ENCODE peak calls at places on chromosomes 1 and 21, in seven cellular contexts. One of them, this sample, is unnamed. For H3K27me3, the result is how much of the 10 kb centered on the place peaks cover.

GRCh38 chr1:23251812-23252211 is 34.5 kb upstream of the HTR1D start:
- DNase-seq in upper lobe of right lung: no peak
- DNase-seq in BE2C: no peak
- DNase-seq in heart right ventricle: no peak
- DNase-seq in ascending aorta: no peak
- DNase-seq in K562: no peak
- DNase-seq in IMR-90: peak
- DNase-seq in this sample: no peak

GRCh38 chr1:179366093-179366800 is 476 bp downstream of the AXDND1 start:
- DNase-seq in upper lobe of right lung: no peak
- DNase-seq in BE2C: no peak
- DNase-seq in heart right ventricle: no peak
- DNase-seq in ascending aorta: no peak
- DNase-seq in K562: no peak
- DNase-seq in IMR-90: peak
- DNase-seq in this sample: no peak

GRCh38 chr1:111754964-111755320 is 759 bp upstream of the DDX20 start:
- DNase-seq in upper lobe of right lung: peak
- DNase-seq in BE2C: peak
- DNase-seq in heart right ventricle: peak
- DNase-seq in ascending aorta: no peak
- DNase-seq in K562: peak
- DNase-seq in IMR-90: peak
- DNase-seq in this sample: no peak

GRCh38 chr1:46772571-46772970 is 26.3 kb upstream of the CYP4B1 start:
- DNase-seq in upper lobe of right lung: no peak
- DNase-seq in BE2C: no peak
- DNase-seq in heart right ventricle: no peak
- DNase-seq in ascending aorta: no peak
- DNase-seq in K562: no peak
- DNase-seq in IMR-90: no peak
- DNase-seq in this sample: no peak

GRCh38 chr1:214496126-214496525 is 55.3 kb downstream of the PTPN14 start:
- DNase-seq in upper lobe of right lung: no peak
- DNase-seq in BE2C: no peak
- DNase-seq in heart right ventricle: no peak
- DNase-seq in ascending aorta: no peak
- DNase-seq in K562: no peak
- DNase-seq in IMR-90: no peak
- DNase-seq in this sample: no peak

GRCh38 chr1:169201084-169201619 is 94.7 kb downstream of the ATP1B1 start:
- DNase-seq in upper lobe of right lung: no peak
- DNase-seq in BE2C: no peak
- DNase-seq in heart right ventricle: no peak
- DNase-seq in ascending aorta: no peak
- DNase-seq in K562: no peak
- DNase-seq in IMR-90: peak
- DNase-seq in this sample: no peak

GRCh38 chr1:51237313-51237700 is 1.2 kb downstream of the RNF11 start:
- DNase-seq in upper lobe of right lung: no peak
- DNase-seq in BE2C: no peak
- DNase-seq in heart right ventricle: no peak
- DNase-seq in ascending aorta: no peak
- DNase-seq in K562: no peak
- DNase-seq in IMR-90: no peak
- DNase-seq in this sample: no peak

GRCh38 chr1:41496080-41497055 is 11.9 kb upstream of the EDN2 start:
- DNase-seq in upper lobe of right lung: peak
- DNase-seq in BE2C: peak
- DNase-seq in heart right ventricle: peak
- DNase-seq in ascending aorta: peak
- DNase-seq in K562: peak
- DNase-seq in IMR-90: peak
- DNase-seq in this sample: no peak

GRCh38 chr1:246798606-246799496 is 74.6 kb downstream of the SCCPDH start:
- DNase-seq in upper lobe of right lung: no peak
- DNase-seq in BE2C: no peak
- DNase-seq in heart right ventricle: peak
- DNase-seq in ascending aorta: no peak
- DNase-seq in K562: no peak
- DNase-seq in IMR-90: no peak
- DNase-seq in this sample: no peak

GRCh38 chr1:5508669-5509330 is 483.4 kb downstream of the NPHP4 start:
- DNase-seq in upper lobe of right lung: peak
- DNase-seq in BE2C: no peak
- DNase-seq in heart right ventricle: no peak
- DNase-seq in ascending aorta: no peak
- DNase-seq in K562: no peak
- DNase-seq in IMR-90: no peak
- DNase-seq in this sample: no peak

GRCh38 chr1:116514708-116515525 is 55.9 kb downstream of the CD58 start:
- DNase-seq in upper lobe of right lung: no peak
- DNase-seq in BE2C: no peak
- DNase-seq in heart right ventricle: no peak
- DNase-seq in ascending aorta: no peak
- DNase-seq in K562: no peak
- DNase-seq in IMR-90: no peak
- DNase-seq in this sample: peak

GRCh38 chr1:235468970-235469369 is 35.3 kb downstream of the B3GALNT2 start:
- DNase-seq in upper lobe of right lung: no peak
- DNase-seq in BE2C: no peak
- DNase-seq in heart right ventricle: no peak
- DNase-seq in ascending aorta: no peak
- DNase-seq in K562: no peak
- DNase-seq in IMR-90: peak
- DNase-seq in this sample: peak

GRCh38 chr21:41526478-41527087 is 18.6 kb upstream of the TMPRSS2 start:
- DNase-seq in upper lobe of right lung: no peak
- DNase-seq in BE2C: no peak
- DNase-seq in heart right ventricle: no peak
- DNase-seq in ascending aorta: no peak
- DNase-seq in K562: no peak
- DNase-seq in IMR-90: no peak
- DNase-seq in this sample: no peak

GRCh38 chr1:221157026-221157761 is 278.0 kb downstream of the HLX start:
- DNase-seq in upper lobe of right lung: no peak
- DNase-seq in BE2C: no peak
- DNase-seq in heart right ventricle: no peak
- DNase-seq in ascending aorta: no peak
- DNase-seq in K562: no peak
- DNase-seq in IMR-90: no peak
- DNase-seq in this sample: no peak

GRCh38 chr1:170910273-170910672 is 25.1 kb upstream of the MROH9 start:
- DNase-seq in upper lobe of right lung: no peak
- DNase-seq in BE2C: no peak
- DNase-seq in heart right ventricle: no peak
- DNase-seq in ascending aorta: no peak
- DNase-seq in K562: no peak
- DNase-seq in IMR-90: peak
- DNase-seq in this sample: no peak

GRCh38 chr1:33460947-33461629 is 11.4 kb upstream of the ZSCAN20 start:
- DNase-seq in upper lobe of right lung: peak
- DNase-seq in BE2C: no peak
- DNase-seq in heart right ventricle: peak
- DNase-seq in ascending aorta: no peak
- DNase-seq in K562: no peak
- DNase-seq in IMR-90: no peak
- DNase-seq in this sample: no peak

GRCh38 chr1:53378932-53379661 is 51.2 kb upstream of the LRP8 start:
- DNase-seq in upper lobe of right lung: peak
- DNase-seq in BE2C: no peak
- DNase-seq in heart right ventricle: no peak
- DNase-seq in ascending aorta: no peak
- DNase-seq in K562: no peak
- DNase-seq in IMR-90: no peak
- DNase-seq in this sample: no peak

GRCh38 chr1:9181990-9182783 is 52.4 kb upstream of the H6PD start:
- DNase-seq in upper lobe of right lung: peak
- DNase-seq in BE2C: no peak
- DNase-seq in heart right ventricle: no peak
- DNase-seq in ascending aorta: no peak
- DNase-seq in K562: no peak
- DNase-seq in IMR-90: no peak
- DNase-seq in this sample: no peak

GRCh38 chr1:208349679-208350330 is 105.6 kb upstream of the PLXNA2 start:
- DNase-seq in upper lobe of right lung: no peak
- DNase-seq in BE2C: no peak
- DNase-seq in heart right ventricle: no peak
- DNase-seq in ascending aorta: no peak
- DNase-seq in K562: no peak
- DNase-seq in IMR-90: no peak
- DNase-seq in this sample: no peak

GRCh38 chr1:246987083-246987690 is 20.7 kb downstream of the ZNF695 start:
- DNase-seq in upper lobe of right lung: no peak
- DNase-seq in BE2C: no peak
- DNase-seq in heart right ventricle: no peak
- DNase-seq in ascending aorta: no peak
- DNase-seq in K562: no peak
- DNase-seq in IMR-90: no peak
- DNase-seq in this sample: no peak

GRCh38 chr1:9225411-9225785 is 9.2 kb upstream of the H6PD start:
- DNase-seq in upper lobe of right lung: no peak
- DNase-seq in BE2C: no peak
- DNase-seq in heart right ventricle: no peak
- DNase-seq in ascending aorta: no peak
- DNase-seq in K562: no peak
- DNase-seq in IMR-90: no peak
- DNase-seq in this sample: no peak

GRCh38 chr1:42439940-42440339 is 15.9 kb downstream of the ZMYND12 start:
- DNase-seq in upper lobe of right lung: no peak
- DNase-seq in BE2C: no peak
- DNase-seq in heart right ventricle: no peak
- DNase-seq in ascending aorta: no peak
- DNase-seq in K562: no peak
- DNase-seq in IMR-90: peak
- DNase-seq in this sample: no peak

GRCh38 chr1:3469849-3470649 is 15.6 kb downstream of the ARHGEF16 start:
- DNase-seq in upper lobe of right lung: peak
- DNase-seq in BE2C: peak
- DNase-seq in heart right ventricle: no peak
- DNase-seq in ascending aorta: no peak
- DNase-seq in K562: no peak
- DNase-seq in IMR-90: no peak
- DNase-seq in this sample: no peak
- H3K27me3 ChIP-seq in upper lobe of right lung: under half
- H3K27me3 ChIP-seq in BE2C: under half
- H3K27me3 ChIP-seq in heart right ventricle: under half
- H3K27me3 ChIP-seq in ascending aorta: under half
- H3K27me3 ChIP-seq in K562: half or more
- H3K27me3 ChIP-seq in IMR-90: under half
- H3K27me3 ChIP-seq in this sample: under half

GRCh38 chr1:118991448-118991847 is 3.3 kb upstream of the TBX15 start:
- DNase-seq in upper lobe of right lung: no peak
- DNase-seq in BE2C: no peak
- DNase-seq in heart right ventricle: no peak
- DNase-seq in ascending aorta: no peak
- DNase-seq in K562: no peak
- DNase-seq in IMR-90: no peak
- DNase-seq in this sample: no peak

GRCh38 chr1:118992868-118993711 is 4.9 kb upstream of the TBX15 start:
- DNase-seq in upper lobe of right lung: no peak
- DNase-seq in BE2C: no peak
- DNase-seq in heart right ventricle: no peak
- DNase-seq in ascending aorta: no peak
- DNase-seq in K562: no peak
- DNase-seq in IMR-90: no peak
- DNase-seq in this sample: no peak

GRCh38 chr1:118995312-118996016 is 7.3 kb upstream of the TBX15 start:
- DNase-seq in upper lobe of right lung: no peak
- DNase-seq in BE2C: no peak
- DNase-seq in heart right ventricle: no peak
- DNase-seq in ascending aorta: no peak
- DNase-seq in K562: no peak
- DNase-seq in IMR-90: no peak
- DNase-seq in this sample: no peak

GRCh38 chr1:118992426-118992825 is 4.3 kb upstream of the TBX15 start:
- DNase-seq in upper lobe of right lung: no peak
- DNase-seq in BE2C: no peak
- DNase-seq in heart right ventricle: no peak
- DNase-seq in ascending aorta: no peak
- DNase-seq in K562: no peak
- DNase-seq in IMR-90: no peak
- DNase-seq in this sample: no peak

GRCh38 chr1:118993712-118994049 is 5.5 kb upstream of the TBX15 start:
- DNase-seq in upper lobe of right lung: no peak
- DNase-seq in BE2C: no peak
- DNase-seq in heart right ventricle: no peak
- DNase-seq in ascending aorta: no peak
- DNase-seq in K562: no peak
- DNase-seq in IMR-90: no peak
- DNase-seq in this sample: no peak
- H3K27me3 ChIP-seq in upper lobe of right lung: half or more
- H3K27me3 ChIP-seq in BE2C: half or more
- H3K27me3 ChIP-seq in heart right ventricle: half or more
- H3K27me3 ChIP-seq in ascending aorta: under half
- H3K27me3 ChIP-seq in K562: half or more
- H3K27me3 ChIP-seq in IMR-90: half or more
- H3K27me3 ChIP-seq in this sample: half or more

GRCh38 chr21:44846485-44847260 is 26.8 kb downstream of the PTTG1IP start:
- DNase-seq in upper lobe of right lung: no peak
- DNase-seq in BE2C: no peak
- DNase-seq in heart right ventricle: no peak
- DNase-seq in ascending aorta: peak
- DNase-seq in K562: no peak
- DNase-seq in IMR-90: peak
- DNase-seq in this sample: no peak
- H3K27me3 ChIP-seq in upper lobe of right lung: under half
- H3K27me3 ChIP-seq in BE2C: under half
- H3K27me3 ChIP-seq in heart right ventricle: under half
- H3K27me3 ChIP-seq in ascending aorta: under half
- H3K27me3 ChIP-seq in K562: under half
- H3K27me3 ChIP-seq in IMR-90: under half
- H3K27me3 ChIP-seq in this sample: under half

GRCh38 chr1:55974714-55975441 is 604.5 kb downstream of the PLPP3 start:
- DNase-seq in upper lobe of right lung: no peak
- DNase-seq in BE2C: no peak
- DNase-seq in heart right ventricle: no peak
- DNase-seq in ascending aorta: no peak
- DNase-seq in K562: no peak
- DNase-seq in IMR-90: peak
- DNase-seq in this sample: no peak

GRCh38 chr1:55965981-55966461 is 613.3 kb downstream of the PLPP3 start:
- DNase-seq in upper lobe of right lung: no peak
- DNase-seq in BE2C: no peak
- DNase-seq in heart right ventricle: no peak
- DNase-seq in ascending aorta: no peak
- DNase-seq in K562: no peak
- DNase-seq in IMR-90: peak
- DNase-seq in this sample: peak

GRCh38 chr1:55969322-55969721 is 610.0 kb downstream of the PLPP3 start:
- DNase-seq in upper lobe of right lung: no peak
- DNase-seq in BE2C: no peak
- DNase-seq in heart right ventricle: no peak
- DNase-seq in ascending aorta: no peak
- DNase-seq in K562: no peak
- DNase-seq in IMR-90: no peak
- DNase-seq in this sample: no peak

DNA sequence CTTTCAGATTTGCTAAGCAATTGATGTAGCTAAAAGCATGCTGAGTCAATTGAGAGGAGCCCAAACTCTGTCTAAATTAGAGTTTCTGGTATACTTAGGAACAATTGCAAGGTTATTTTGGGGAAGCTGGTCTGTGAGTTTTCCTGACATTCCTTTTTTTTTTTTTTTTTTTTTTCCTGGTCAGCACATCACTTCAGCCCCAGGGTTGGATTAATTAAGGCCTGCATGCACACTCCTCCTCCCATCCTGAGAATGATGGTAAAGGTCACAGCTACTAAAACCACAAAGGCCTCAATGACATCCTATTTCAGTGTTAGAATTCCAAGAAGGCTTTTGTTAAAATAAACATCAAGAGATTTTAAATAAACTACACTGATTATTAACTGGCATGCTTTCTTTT is 608.7 kb downstream of the PLPP3 start:
- DNase-seq in upper lobe of right lung: no peak
- DNase-seq in BE2C: no peak
- DNase-seq in heart right ventricle: no peak
- DNase-seq in ascending aorta: no peak
- DNase-seq in K562: no peak
- DNase-seq in IMR-90: peak
- DNase-seq in this sample: no peak
- H3K27me3 ChIP-seq in upper lobe of right lung: under half
- H3K27me3 ChIP-seq in BE2C: under half
- H3K27me3 ChIP-seq in heart right ventricle: under half
- H3K27me3 ChIP-seq in ascending aorta: under half
- H3K27me3 ChIP-seq in K562: under half
- H3K27me3 ChIP-seq in IMR-90: under half
- H3K27me3 ChIP-seq in this sample: under half

This sample was measured in kidney epithelial cell.